ENCODE peak calls at places on chromosome 13, in four cellular contexts. One of them, this sample, is unnamed.

GRCh38 chr13:64457976-64458375 is 2772.2 kb downstream of the PCDH9 start:
- DNase-seq in neuronal stem cell: no peak
- DNase-seq in GM23338: no peak
- DNase-seq in brain microvascular endothelial cell: no peak
- DNase-seq in this sample: peak; percentile 36

GRCh38 chr13:49716615-49717014 is 25.3 kb upstream of the EBPL start:
- DNase-seq in neuronal stem cell: no peak
- DNase-seq in GM23338: peak; percentile 67
- DNase-seq in brain microvascular endothelial cell: no peak
- DNase-seq in this sample: no peak

GRCh38 chr13:24097064-24097463 is 63.5 kb upstream of the SPATA13 start:
- DNase-seq in neuronal stem cell: no peak
- DNase-seq in GM23338: no peak
- DNase-seq in brain microvascular endothelial cell: no peak
- DNase-seq in this sample: peak; percentile 38

GRCh38 chr13:42364613-42365000 is 92.7 kb downstream of the AKAP11 start:
- DNase-seq in neuronal stem cell: peak; percentile 4
- DNase-seq in GM23338: peak; percentile 32
- DNase-seq in brain microvascular endothelial cell: peak; percentile 50
- DNase-seq in this sample: no peak

GRCh38 chr13:32255744-32256120 is 59.4 kb downstream of the ZAR1L start:
- DNase-seq in neuronal stem cell: no peak
- DNase-seq in GM23338: no peak
- DNase-seq in brain microvascular endothelial cell: no peak
- DNase-seq in this sample: no peak

GRCh38 chr13:41562083-41562482 is 104.7 kb downstream of the RGCC start:
- DNase-seq in neuronal stem cell: no peak
- DNase-seq in GM23338: no peak
- DNase-seq in brain microvascular endothelial cell: peak; percentile 95
- DNase-seq in this sample: peak; percentile 84

GRCh38 chr13:99953138-99953755 is 18.3 kb downstream of the ZIC5 start:
- DNase-seq in neuronal stem cell: no peak
- DNase-seq in GM23338: no peak
- DNase-seq in brain microvascular endothelial cell: no peak
- DNase-seq in this sample: no peak

GRCh38 chr13:36395280-36395679 is 37.0 kb upstream of the CCNA1 start:
- DNase-seq in neuronal stem cell: no peak
- DNase-seq in GM23338: peak; percentile 52
- DNase-seq in brain microvascular endothelial cell: no peak
- DNase-seq in this sample: peak; percentile 40

GRCh38 chr13:70579941-70580340 is 471.7 kb upstream of the KLHL1 start:
- DNase-seq in neuronal stem cell: no peak
- DNase-seq in GM23338: no peak
- DNase-seq in brain microvascular endothelial cell: no peak
- DNase-seq in this sample: no peak

GRCh38 chr13:59012731-59013130 is 1151.0 kb downstream of the DIAPH3 start:
- DNase-seq in neuronal stem cell: no peak
- DNase-seq in GM23338: peak; percentile 19
- DNase-seq in brain microvascular endothelial cell: no peak
- DNase-seq in this sample: no peak

GRCh38 chr13:100363874-100364273 is 224.7 kb downstream of the GGACT start:
- DNase-seq in neuronal stem cell: no peak
- DNase-seq in GM23338: no peak
- DNase-seq in brain microvascular endothelial cell: peak; percentile 24
- DNase-seq in this sample: no peak

GRCh38 chr13:71797487-71797886 is 69.5 kb downstream of the DACH1 start:
- DNase-seq in neuronal stem cell: no peak
- DNase-seq in GM23338: no peak
- DNase-seq in brain microvascular endothelial cell: no peak
- DNase-seq in this sample: no peak
- H3K4me3 ChIP-seq in neuronal stem cell: no peak overlapping the region
- H3K4me3 ChIP-seq in GM23338: no peak overlapping the region
- H3K4me3 ChIP-seq in brain microvascular endothelial cell: no peak overlapping the region
- H3K4me3 ChIP-seq in this sample: no peak overlapping the region

GRCh38 chr13:29954082-29955043 is 103.9 kb upstream of the UBL3 start:
- DNase-seq in neuronal stem cell: no peak
- DNase-seq in GM23338: no peak
- DNase-seq in brain microvascular endothelial cell: no peak
- DNase-seq in this sample: no peak
- H3K4me3 ChIP-seq in neuronal stem cell: no peak overlapping the region
- H3K4me3 ChIP-seq in GM23338: no peak overlapping the region
- H3K4me3 ChIP-seq in brain microvascular endothelial cell: no peak overlapping the region
- H3K4me3 ChIP-seq in this sample: no peak overlapping the region

GRCh38 chr13:111881700-111882099 is 185.2 kb upstream of the SOX1 start:
- DNase-seq in neuronal stem cell: no peak
- DNase-seq in GM23338: no peak
- DNase-seq in brain microvascular endothelial cell: no peak
- DNase-seq in this sample: no peak
- H3K4me3 ChIP-seq in neuronal stem cell: no peak overlapping the region
- H3K4me3 ChIP-seq in GM23338: no peak overlapping the region
- H3K4me3 ChIP-seq in brain microvascular endothelial cell: no peak overlapping the region
- H3K4me3 ChIP-seq in this sample: no peak overlapping the region

GRCh38 chr13:26061947-26062346 is 10.1 kb upstream of the SHISA2 start:
- DNase-seq in neuronal stem cell: no peak
- DNase-seq in GM23338: no peak
- DNase-seq in brain microvascular endothelial cell: peak; percentile 91
- DNase-seq in this sample: peak; percentile 72
- H3K4me3 ChIP-seq in neuronal stem cell: no peak overlapping the region
- H3K4me3 ChIP-seq in GM23338: no peak overlapping the region
- H3K4me3 ChIP-seq in brain microvascular endothelial cell: no peak overlapping the region
- H3K4me3 ChIP-seq in this sample: no peak overlapping the region

This sample was measured in skeletal muscle cell.